ENCODE peak calls at places on chromosomes 7 and 10, in five cellular contexts. P, M, Y, B and O are unnamed samples.

GRCh38 chr10:26242752-26243151 is 26.2 kb downstream of the GAD2 start:
- DNase-seq in Y (no peak), P (no peak), B (no peak), M (no peak), O (no peak)

GRCh38 chr10:31322647-31323046 is 3.6 kb downstream of the ZEB1 start:
- DNase-seq in B (no peak), P (no peak), M (no peak), Y (peak; percentile 35), O (no peak)

GRCh38 chr10:69662173-69662685 is 32.2 kb downstream of the FAM241B start:
- DNase-seq in Y (no peak), P (no peak), M (no peak), B (no peak), O (no peak)

GRCh38 chr10:114663631-114664030 is 5.6 kb upstream of the ABLIM1 start:
- DNase-seq in M (no peak), Y (no peak), P (no peak), B (no peak), O (no peak)

GRCh38 chr10:22618081-22618785 is 96.1 kb downstream of the PIP4K2A start:
- DNase-seq in M (no peak), B (no peak), Y (peak; percentile 36), P (no peak), O (no peak)

GRCh38 chr7:1883031-1883761 is 213.1 kb downstream of the ELFN1 start:
- DNase-seq in B (no peak), Y (peak; percentile 46), M (no peak), P (no peak), O (no peak)

GRCh38 chr7:126157391-126157790 is 1095.3 kb downstream of the GRM8 start:
- DNase-seq in P (no peak), B (no peak), M (no peak), Y (no peak), O (no peak)

GRCh38 chr7:158406817-158407216 is 180.8 kb downstream of the PTPRN2 start:
- DNase-seq in Y (no peak), M (no peak), P (peak; percentile 60), B (no peak), O (no peak)

GRCh38 chr10:114685456-114685855 is 27.4 kb upstream of the ABLIM1 start:
- DNase-seq in Y (no peak), B (no peak), M (peak; percentile 34), P (no peak), O (no peak)

GRCh38 chr7:150476819-150477631 is 26.6 kb downstream of the GIMAP8 start:
- DNase-seq in P (no peak), Y (no peak), M (no peak), B (no peak), O (no peak)

GRCh38 chr10:31617767-31618166 is 298.8 kb downstream of the ZEB1 start:
- DNase-seq in M (no peak), P (no peak), Y (no peak), B (no peak), O (no peak)

GRCh38 chr7:117157121-117157870 is 165.6 kb downstream of the WNT2 start:
- DNase-seq in B (no peak), Y (peak; percentile 85), M (peak; percentile 17), P (peak; percentile 46), O (no peak)

GRCh38 chr10:97065686-97066679 is 119.8 kb downstream of the SLIT1 start:
- DNase-seq in P (no peak), M (no peak), B (no peak), Y (no peak), O (no peak)

GRCh38 chr10:107206856-107207255 is 42.4 kb upstream of the SORCS1 start:
- DNase-seq in B (no peak), P (no peak), Y (no peak), M (no peak), O (no peak)

GRCh38 chr10:22185586-22185985 is 32.2 kb downstream of the EBLN1 start:
- DNase-seq in M (no peak), B (no peak), P (no peak), Y (peak; percentile 26), O (no peak)

GRCh38 chr10:89861584-89862287 is 160.3 kb downstream of the KIF20B start:
- DNase-seq in Y (peak; percentile 52), B (no peak), P (no peak), M (no peak), O (no peak)

GRCh38 chr10:114538544-114538906 is 119.5 kb downstream of the ABLIM1 start:
- DNase-seq in M (no peak), B (no peak), P (peak; percentile 88), Y (no peak), O (no peak)

GRCh38 chr7:143256325-143256724 is 6.9 kb upstream of the GSTK1 start:
- DNase-seq in B (no peak), M (no peak), Y (no peak), P (no peak), O (no peak)

GRCh38 chr7:155456772-155457543 is 971 bp upstream of the EN2 start:
- DNase-seq in B (no peak), M (peak; percentile 67), P (peak; percentile 60), Y (peak; percentile 42), O (peak; percentile 86)

GRCh38 chr7:33423646-33424020 is 294.3 kb downstream of the BBS9 start:
- DNase-seq in P (no peak), M (no peak), Y (no peak), B (no peak), O (no peak)

GRCh38 chr7:133502498-133502897 is 249.6 kb downstream of the EXOC4 start:
- DNase-seq in Y (peak; percentile 17), M (no peak), P (no peak), B (no peak), O (no peak)

GRCh38 chr7:44633254-44634186 is 27.1 kb downstream of the OGDH start:
- DNase-seq in B (peak; percentile 60), Y (peak; percentile 94), M (peak; percentile 52), P (peak; percentile 80), O (no peak)

GRCh38 chr7:112982441-112983063 is 104.1 kb downstream of the GPR85 start:
- DNase-seq in Y (no peak), M (no peak), B (no peak), P (no peak), O (no peak)

GRCh38 chr10:131093795-131094366 is 217.6 kb downstream of the TCERG1L start:
- DNase-seq in Y (no peak), M (no peak), P (no peak), B (no peak), O (no peak)

GRCh38 chr7:77693830-77694583 is 2.3 kb upstream of the RSBN1L start:
- DNase-seq in B (no peak), M (no peak), P (no peak), Y (no peak), O (no peak)

GRCh38 chr7:11858026-11858425 is 26.0 kb upstream of the THSD7A start:
- DNase-seq in P (no peak), M (no peak), Y (no peak), B (no peak), O (no peak)

GRCh38 chr10:97195654-97196212 is 10.0 kb upstream of the SLIT1 start:
- DNase-seq in Y (no peak), B (no peak), P (no peak), M (no peak), O (no peak)

GRCh38 chr7:142812437-142813215 is 41.9 kb downstream of the PRSS2 start:
- DNase-seq in M (no peak), Y (no peak), B (no peak), P (no peak), O (no peak)

GRCh38 chr7:35725280-35725680 is 30.3 kb upstream of the HERPUD2 start:
- DNase-seq in P (peak; percentile 93), Y (no peak), B (no peak), M (no peak), O (no peak)

GRCh38 chr7:130087364-130087763 is 17.0 kb downstream of the KLHDC10 start:
- DNase-seq in Y (no peak), B (no peak), P (no peak), M (no peak), O (no peak)

GRCh38 chr10:78703581-78703980 is 365.2 kb upstream of the ZMIZ1 start:
- DNase-seq in M (no peak), Y (no peak), P (no peak), B (no peak), O (no peak)
- TF ChIP-seq CTCF in M (no peak), Y (no peak), P (no peak), B (no peak), O (no peak)

GRCh38 chr7:24035653-24036414 is 248.2 kb upstream of the NPY start:
- DNase-seq in P (no peak), Y (no peak), B (no peak), M (no peak), O (no peak)
- TF ChIP-seq CTCF in P (no peak), Y (no peak), B (no peak), M (no peak), O (no peak)

DNA sequence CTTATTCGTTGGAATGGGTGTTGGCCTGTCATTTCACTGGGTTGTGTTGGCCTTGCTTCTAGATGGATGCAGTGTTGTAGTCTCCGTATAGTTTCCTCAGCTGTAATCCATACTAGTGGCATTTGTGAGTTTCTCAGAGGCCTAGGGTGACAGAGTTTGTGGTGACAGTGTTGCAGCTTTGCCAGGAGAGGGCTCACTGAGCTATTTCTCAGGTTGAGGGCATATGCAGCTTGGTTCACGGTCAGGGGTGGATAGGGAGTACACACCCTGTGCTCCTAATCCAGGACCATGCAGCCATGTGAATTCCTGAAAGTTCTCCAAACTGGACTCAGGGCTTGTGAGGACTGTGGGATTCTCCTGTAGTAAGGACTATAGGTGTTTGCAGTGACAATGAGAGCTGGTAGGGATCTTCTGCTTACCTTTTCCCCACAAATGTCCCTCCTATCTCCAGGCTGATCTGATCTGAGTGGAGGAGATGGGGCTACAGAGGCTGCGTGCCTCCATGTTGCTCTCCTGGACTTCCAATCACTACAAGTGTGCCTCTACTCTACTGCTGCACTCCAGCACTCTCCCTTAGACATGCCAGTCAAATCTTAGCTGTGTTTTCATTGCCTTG is 229.0 kb downstream of the STK31 start:
- DNase-seq in B (no peak), Y (peak; percentile 59), P (peak; percentile 62), M (no peak), O (no peak)
- TF ChIP-seq CTCF in B (no peak), Y (peak; percentile 78), P (no peak), M (peak; percentile 36), O (peak; percentile 29)

GRCh38 chr7:30805931-30806330 is 34.7 kb downstream of the MINDY4 start:
- DNase-seq in M (no peak), P (no peak), Y (no peak), B (no peak), O (no peak)

GRCh38 chr7:30800785-30801252 is 29.6 kb downstream of the MINDY4 start:
- DNase-seq in P (peak; percentile 76), M (no peak), Y (peak; percentile 88), B (no peak), O (peak; percentile 71)

GRCh38 chr7:30805081-30805691 is 34.0 kb downstream of the MINDY4 start:
- DNase-seq in M (no peak), Y (no peak), P (no peak), B (no peak), O (no peak)

GRCh38 chr7:30802812-30803211 is 31.6 kb downstream of the MINDY4 start:
- DNase-seq in P (no peak), M (no peak), Y (no peak), B (no peak), O (no peak)

DNA sequence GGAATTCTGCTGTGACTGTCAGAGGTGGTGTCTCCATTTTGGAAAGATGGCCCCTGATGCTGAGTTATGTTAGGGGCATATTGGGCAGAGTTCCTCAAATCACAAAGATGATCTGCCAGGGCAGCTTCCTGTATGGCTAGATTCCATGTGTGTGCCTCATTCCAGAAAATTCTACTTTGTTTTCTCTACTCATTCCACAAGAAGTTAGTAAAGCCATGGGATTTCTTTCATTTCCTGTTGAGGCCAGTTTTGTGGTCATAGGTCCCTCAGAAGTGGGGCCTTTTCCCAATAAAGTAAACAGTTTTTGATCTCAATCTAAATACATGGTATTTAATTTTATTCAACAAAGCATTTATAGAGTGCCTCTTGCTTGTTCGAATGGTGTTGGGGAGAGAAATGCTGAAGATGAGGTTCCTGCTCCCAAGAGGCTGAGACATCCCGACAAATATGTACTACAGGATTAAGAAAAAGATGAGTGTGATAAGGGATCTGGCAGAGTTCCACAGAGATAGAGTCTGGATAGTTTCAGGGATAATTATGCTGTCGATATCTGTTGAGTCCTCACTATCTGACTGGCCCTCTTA is 33.0 kb downstream of the MINDY4 start:
- DNase-seq in M (no peak), P (no peak), B (no peak), Y (peak; percentile 81), O (no peak)
- TF ChIP-seq CTCF in M (no peak), P (no peak), B (no peak), Y (no peak), O (no peak)